ENCODE peak calls at places on chromosome 6, in seven cellular contexts. B, P, T, G, X, Z and W are unnamed samples.

GRCh38 chr6:20620043-20620442 is 85.8 kb downstream of the CDKAL1 start:
- DNase-seq in Z (no peak), B (peak), G (peak), X (no peak), P (no peak), T (no peak), W (peak)

GRCh38 chr6:55456016-55456415 is 123.0 kb downstream of the HMGCLL1 start:
- DNase-seq in G (peak), B (no peak), X (no peak), Z (no peak), T (no peak), P (no peak), W (no peak)

GRCh38 chr6:146526192-146526591 is 17.4 kb upstream of the RAB32 start:
- DNase-seq in X (no peak), Z (no peak), B (peak), T (no peak), P (no peak), G (no peak), W (peak)

GRCh38 chr6:42396720-42397119 is 55.0 kb downstream of the TRERF1 start:
- DNase-seq in G (no peak), Z (no peak), T (no peak), P (no peak), X (no peak), B (no peak), W (no peak)

GRCh38 chr6:14857501-14857900 is 388.4 kb upstream of the JARID2 start:
- DNase-seq in X (no peak), B (no peak), P (no peak), G (no peak), Z (peak), T (no peak), W (no peak)

GRCh38 chr6:28683945-28684538 is 158.4 kb downstream of the GPX5 start:
- DNase-seq in Z (no peak), T (peak), X (peak), G (peak), P (no peak), B (peak), W (peak)

GRCh38 chr6:31842056-31842455 is 14.5 kb downstream of the HSPA1B start:
- DNase-seq in G (no peak), X (no peak), T (no peak), Z (no peak), B (no peak), P (no peak), W (no peak)

GRCh38 chr6:52579006-52579660 is 2.3 kb upstream of the TRAM2 start:
- DNase-seq in T (no peak), P (no peak), X (no peak), G (no peak), Z (no peak), B (no peak), W (no peak)

GRCh38 chr6:17178754-17179153 is 76.9 kb downstream of the STMND1 start:
- DNase-seq in T (no peak), P (no peak), B (no peak), X (no peak), G (no peak), Z (no peak), W (no peak)

GRCh38 chr6:139531148-139531547 is 156.7 kb upstream of the CITED2 start:
- DNase-seq in P (no peak), T (no peak), Z (no peak), G (peak), B (no peak), X (peak), W (no peak)

GRCh38 chr6:139979021-139979721 is 604.7 kb upstream of the CITED2 start:
- DNase-seq in X (no peak), T (no peak), P (no peak), Z (peak), G (no peak), B (no peak), W (peak)

DNA sequence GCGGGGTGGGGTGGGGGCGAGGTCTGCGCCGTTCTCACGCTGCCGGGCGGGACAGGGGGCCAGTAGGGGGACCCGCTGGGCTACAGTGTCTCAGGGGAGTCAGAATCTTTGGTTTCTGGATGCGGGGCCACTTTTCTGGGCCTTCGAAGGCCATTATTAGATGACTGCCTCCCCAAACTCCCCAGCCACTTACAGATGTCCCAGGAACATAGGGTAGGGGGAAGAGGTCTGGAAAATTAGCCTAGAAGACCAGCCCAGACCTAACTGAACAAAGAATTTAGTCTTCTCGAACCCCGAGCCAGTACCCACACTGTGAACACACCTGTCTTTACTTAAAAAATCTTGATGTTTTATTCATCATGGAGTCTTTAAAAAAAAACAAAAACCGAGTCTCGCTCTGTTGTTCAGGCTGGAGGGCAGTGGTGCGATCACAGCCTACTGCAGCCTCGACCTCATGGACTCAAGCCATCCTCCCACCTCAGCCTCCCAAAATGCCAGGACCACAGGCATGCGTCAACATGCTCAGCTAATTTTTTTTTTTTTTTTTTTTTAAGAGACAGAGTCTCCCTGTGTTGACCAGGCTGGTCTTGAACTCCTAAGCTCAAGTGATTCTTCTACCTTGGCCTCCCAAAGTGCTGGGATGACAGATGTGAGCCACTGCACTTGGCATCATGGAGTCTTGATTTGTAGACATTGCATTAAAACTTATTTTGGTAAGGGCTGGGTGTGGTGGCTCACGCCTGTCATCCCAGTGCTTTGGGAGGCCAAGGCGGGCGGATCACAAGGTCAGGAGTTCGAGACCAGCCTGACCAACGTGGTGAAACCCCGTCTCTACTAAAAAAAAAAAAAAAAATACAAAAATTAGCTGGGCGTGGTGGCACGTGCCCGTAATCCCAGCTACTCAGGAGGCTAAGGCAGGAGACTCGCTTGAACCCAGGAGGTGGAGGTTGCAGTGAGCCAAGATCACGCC is 3.3 kb upstream of the SLC29A1 start:
- DNase-seq in T (no peak), X (no peak), Z (no peak), G (no peak), P (no peak), B (no peak), W (no peak)
- TF ChIP-seq CTCF in T (no peak), X (no peak), Z (no peak), G (no peak), P (no peak), B (no peak), W (no peak)

DNA sequence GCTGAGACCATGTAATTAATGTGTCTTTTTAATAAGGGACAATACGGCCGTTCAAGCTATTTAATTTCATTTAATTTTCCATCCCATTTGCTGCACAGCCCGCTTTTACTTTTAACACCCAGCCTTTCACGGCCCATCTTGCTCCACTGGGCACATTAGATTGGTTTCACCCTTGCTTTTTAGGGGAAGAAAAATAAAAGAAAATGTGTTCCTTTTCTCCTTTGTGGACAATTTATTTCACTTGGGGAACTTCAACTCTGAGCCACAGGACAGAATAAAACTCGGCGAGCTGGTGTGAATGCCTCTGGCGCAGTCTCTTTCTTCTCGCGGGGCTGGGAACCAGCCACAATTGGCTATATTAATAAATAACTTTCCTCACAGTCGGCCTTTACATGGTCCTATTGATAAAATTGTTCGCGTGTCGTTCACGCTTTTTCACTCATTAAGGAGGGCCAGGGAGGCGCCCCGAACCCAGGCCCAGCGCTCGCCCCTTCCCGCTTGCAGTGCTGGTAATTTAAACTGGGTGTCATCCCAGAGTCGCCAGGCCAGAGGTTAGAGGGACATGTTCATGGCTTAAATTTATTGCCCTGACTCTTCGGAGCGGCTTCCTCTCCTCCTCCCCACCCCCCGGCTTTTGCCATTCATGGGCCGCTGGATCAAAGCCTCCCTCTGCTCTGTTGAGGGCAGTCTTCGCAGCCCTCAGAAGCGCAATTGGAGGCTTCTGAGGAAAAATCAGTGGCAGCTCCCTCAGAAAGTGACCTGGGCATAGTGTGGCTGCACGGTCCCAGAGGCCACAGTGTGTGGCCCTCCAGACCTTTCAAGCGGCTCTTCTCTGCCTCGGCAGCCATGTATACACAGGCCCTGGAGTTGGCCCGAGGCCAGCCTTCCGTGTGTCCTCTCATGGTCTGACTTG is 2.2 kb upstream of the PRDM13 start:
- DNase-seq in P (no peak), X (no peak), B (no peak), G (no peak), T (no peak), Z (no peak), W (no peak)
- H3K4me3 ChIP-seq in P (no peak), X (no peak), B (no peak), G (no peak), T (no peak), Z (no peak), W (no peak)

GRCh38 chr6:4731996-4732395 is 44.2 kb upstream of the CDYL start:
- DNase-seq in T (no peak), Z (no peak), P (no peak), G (no peak), B (no peak), X (no peak), W (no peak)
- TF ChIP-seq CTCF in T (no peak), Z (no peak), P (no peak), G (no peak), B (no peak), X (no peak), W (no peak)

GRCh38 chr6:158782432-158783166 is 36.6 kb downstream of the EZR start:
- DNase-seq in P (no peak), X (no peak), Z (no peak), B (no peak), T (no peak), G (no peak), W (no peak)
- H3K4me3 ChIP-seq in P (no peak), X (no peak), Z (no peak), B (no peak), T (no peak), G (no peak), W (no peak)